ENCODE peak calls at places on chromosomes 6 and 20, in ten cellular contexts. P is glutamatergic neuron, T is heart right ventricle, I is AG10803, E is dorsolateral prefrontal cortex, R is sigmoid colon, F is Peyer's patch, L is psoas muscle, C is cardiac muscle cell, M is GM23338. J is an unnamed sample.

GRCh38 chr20:57791178-57791945 is 81.5 kb upstream of the PMEPA1 start:
- DNase-seq in M (no peak), I (no peak), E (no peak), C (no peak), F (no peak), T (no peak), L (no peak), R (peak; percentile 11), P (no peak), J (no peak)

GRCh38 chr20:34269996-34270627 is 28.9 kb downstream of the ASIP start:
- DNase-seq in E (no peak), C (no peak), F (no peak), L (no peak), T (no peak), I (no peak), P (no peak), M (no peak), R (no peak), J (no peak)

GRCh38 chr6:149211046-149211571 is 106.4 kb upstream of the TAB2 start:
- DNase-seq in M (no peak), F (no peak), C (no peak), E (no peak), L (no peak), I (no peak), R (no peak), P (no peak), T (no peak), J (no peak)

GRCh38 chr6:3284436-3284876 is 25.7 kb downstream of the PSMG4 start:
- DNase-seq in M (no peak), I (no peak), R (peak; percentile 73), F (peak; percentile 49), P (peak; percentile 11), T (no peak), E (peak; percentile 47), L (no peak), C (no peak), J (no peak)

GRCh38 chr20:1734269-1734858 is 76.8 kb upstream of the SIRPG start:
- DNase-seq in P (no peak), F (no peak), T (no peak), R (no peak), L (no peak), E (no peak), C (no peak), M (no peak), I (peak; percentile 20), J (no peak)

GRCh38 chr6:118387921-118388701 is 160.0 kb upstream of the PLN start:
- DNase-seq in C (no peak), P (no peak), L (no peak), F (no peak), M (no peak), I (peak; percentile 68), R (no peak), E (no peak), T (no peak), J (no peak)

GRCh38 chr6:56775498-56776166 is 132.9 kb upstream of the DST start:
- DNase-seq in F (no peak), L (no peak), T (no peak), M (peak; percentile 95), P (no peak), R (no peak), E (no peak), C (no peak), I (no peak), J (no peak)

GRCh38 chr6:160000280-160000704 is 31.4 kb downstream of the IGF2R start:
- DNase-seq in C (no peak), I (no peak), E (no peak), R (no peak), L (no peak), F (no peak), M (no peak), T (no peak), P (no peak), J (no peak)

GRCh38 chr6:71250050-71250689 is 38.4 kb upstream of the OGFRL1 start:
- DNase-seq in L (no peak), T (peak; percentile 29), P (no peak), I (peak; percentile 88), R (no peak), E (no peak), C (no peak), M (peak; percentile 29), F (no peak), J (no peak)

GRCh38 chr20:63137851-63138415 is 78.0 kb downstream of the YTHDF1 start:
- DNase-seq in C (no peak), R (no peak), L (no peak), I (no peak), E (no peak), T (no peak), M (no peak), P (peak; percentile 3), F (no peak), J (no peak)

GRCh38 chr6:9315966-9316650 is 880.8 kb upstream of the SLC35B3 start:
- DNase-seq in E (no peak), R (no peak), M (no peak), C (no peak), F (no peak), I (no peak), L (no peak), P (no peak), T (no peak), J (no peak)

GRCh38 chr6:32081168-32081624 is 27.9 kb downstream of the TNXB start:
- DNase-seq in M (no peak), T (peak; percentile 44), F (no peak), R (peak; percentile 93), L (peak; percentile 85), P (no peak), C (no peak), E (no peak), I (peak; percentile 94), J (no peak)

GRCh38 chr6:155245871-155246270 is 17.9 kb upstream of the CLDN20 start:
- DNase-seq in M (no peak), P (no peak), F (no peak), I (peak; percentile 81), T (no peak), L (no peak), R (no peak), C (no peak), E (no peak), J (no peak)

GRCh38 chr6:25747477-25747876 is 7.1 kb upstream of the SLC17A4 start:
- DNase-seq in T (no peak), M (no peak), R (no peak), C (no peak), F (no peak), E (no peak), P (no peak), I (no peak), L (no peak), J (no peak)

GRCh38 chr6:25745836-25746235 is 8.7 kb upstream of the SLC17A4 start:
- DNase-seq in T (no peak), R (no peak), C (no peak), F (no peak), M (no peak), E (no peak), P (no peak), I (no peak), L (no peak), J (no peak)

GRCh38 chr6:25749837-25750236 is 4.7 kb upstream of the SLC17A4 start:
- DNase-seq in R (no peak), I (no peak), E (no peak), L (no peak), P (no peak), M (no peak), T (no peak), F (no peak), C (no peak), J (no peak)

GRCh38 chr6:25748049-25748448 is 6.5 kb upstream of the SLC17A4 start:
- DNase-seq in T (no peak), M (no peak), L (no peak), I (no peak), F (no peak), R (no peak), E (no peak), P (no peak), C (no peak), J (no peak)

GRCh38 chr6:25746968-25747367 is 7.6 kb upstream of the SLC17A4 start:
- DNase-seq in E (no peak), L (no peak), T (no peak), I (no peak), P (no peak), R (no peak), M (peak; percentile 61), F (no peak), C (no peak), J (no peak)
- TF ChIP-seq CTCF in E (no peak), L (no peak), T (no peak), I (no peak), P (no peak), R (no peak), M (peak; percentile 75), F (peak; percentile 68), C (no peak), J (no peak)

GRCh38 chr6:36839819-36840379 is 655 bp upstream of the CPNE5 start:
- DNase-seq in T (peak; percentile 62), C (peak; percentile 73), I (no peak), L (peak; percentile 56), E (no peak), M (peak; percentile 65), F (no peak), R (no peak), P (peak; percentile 74), J (no peak)
- TF ChIP-seq CTCF in T (peak; percentile 62), C (peak; percentile 16), I (no peak), L (peak; percentile 26), E (no peak), M (peak; percentile 30), F (peak; percentile 12), R (no peak), P (peak; percentile 27), J (peak; percentile 16)

GRCh38 chr6:108557494-108558371 is 3.0 kb upstream of the FOXO3 start:
- DNase-seq in C (peak; percentile 86), I (peak; percentile 71), M (peak; percentile 87), P (peak; percentile 86), E (peak; percentile 59), L (peak; percentile 84), R (peak; percentile 79), F (peak; percentile 89), T (peak; percentile 26), J (no peak)

GRCh38 chr6:108556864-108557493 is 3.7 kb upstream of the FOXO3 start:
- DNase-seq in R (no peak), M (peak; percentile 41), P (no peak), E (no peak), C (no peak), F (no peak), I (peak; percentile 34), T (no peak), L (no peak), J (no peak)

GRCh38 chr6:108555399-108556052 is 5.2 kb upstream of the FOXO3 start:
- DNase-seq in C (no peak), M (no peak), F (no peak), P (no peak), T (peak; percentile 27), R (no peak), L (peak; percentile 63), E (no peak), I (no peak), J (no peak)

GRCh38 chr6:108558372-108559096 is 2.2 kb upstream of the FOXO3 start:
- DNase-seq in P (peak; percentile 97), T (peak; percentile 98), F (peak; percentile 98), R (peak; percentile 99), M (peak; percentile 99), E (peak; percentile 98), I (peak; percentile 99), L (peak; percentile 99), C (peak; percentile 100), J (no peak)

GRCh38 chr6:108556250-108556649 is 4.5 kb upstream of the FOXO3 start:
- DNase-seq in M (no peak), T (no peak), I (no peak), R (no peak), L (no peak), E (no peak), C (no peak), F (no peak), P (no peak), J (no peak)
- TF ChIP-seq CTCF in M (no peak), T (no peak), I (no peak), R (no peak), L (no peak), E (no peak), C (no peak), F (no peak), P (no peak), J (no peak)

GRCh38 chr6:132395015-132395597 is 6.2 kb downstream of the MOXD1 start:
- DNase-seq in L (no peak), I (no peak), T (no peak), F (no peak), C (no peak), E (no peak), M (no peak), P (no peak), R (no peak), J (no peak)
- TF ChIP-seq CTCF in L (no peak), I (no peak), T (no peak), F (no peak), C (no peak), E (no peak), M (no peak), P (no peak), R (no peak), J (no peak)

J was measured in D721Med.